ENCODE peak calls at places on chromosomes 11 and 22, in four cellular contexts. P is GM12878, J is HEK293T, X is IMR-90. C is an unnamed sample.

GRCh38 chr11:44862546-44863101 is 88.1 kb downstream of the TP53I11 start:
- DNase-seq in P (no peak), X (no peak), J (no peak), C (no peak)

GRCh38 chr11:119537641-119538253 is 114.8 kb upstream of the THY1 start:
- DNase-seq in J (no peak), P (no peak), X (no peak), C (no peak)

GRCh38 chr11:75520688-75521087 is 5.1 kb downstream of the GDPD5 start:
- DNase-seq in P (no peak), X (no peak), J (no peak), C (no peak)

GRCh38 chr11:118892515-118892914 is 8.8 kb downstream of the CXCR5 start:
- DNase-seq in J (no peak), P (no peak), X (no peak), C (no peak)

GRCh38 chr11:7640826-7641225 is 32.5 kb downstream of the CYB5R2 start:
- DNase-seq in J (no peak), X (no peak), P (no peak), C (no peak)

GRCh38 chr11:126968915-126969314 is 31.7 kb downstream of the KIRREL3 start:
- DNase-seq in P (no peak), J (peak; percentile 11), X (peak; percentile 6), C (no peak)

GRCh38 chr11:120597250-120597649 is 85.7 kb downstream of the GRIK4 start:
- DNase-seq in J (no peak), X (no peak), P (no peak), C (no peak)

GRCh38 chr11:116540645-116541044 is 232.1 kb downstream of the BUD13 start:
- DNase-seq in P (no peak), X (no peak), J (no peak), C (no peak)

GRCh38 chr11:128913806-128914205 is 22.6 kb downstream of the KCNJ5 start:
- DNase-seq in X (no peak), J (no peak), P (no peak), C (no peak)
- TF ChIP-seq BHLHE40 in X (no peak), J (no peak), P (no peak), C (no peak)

DNA sequence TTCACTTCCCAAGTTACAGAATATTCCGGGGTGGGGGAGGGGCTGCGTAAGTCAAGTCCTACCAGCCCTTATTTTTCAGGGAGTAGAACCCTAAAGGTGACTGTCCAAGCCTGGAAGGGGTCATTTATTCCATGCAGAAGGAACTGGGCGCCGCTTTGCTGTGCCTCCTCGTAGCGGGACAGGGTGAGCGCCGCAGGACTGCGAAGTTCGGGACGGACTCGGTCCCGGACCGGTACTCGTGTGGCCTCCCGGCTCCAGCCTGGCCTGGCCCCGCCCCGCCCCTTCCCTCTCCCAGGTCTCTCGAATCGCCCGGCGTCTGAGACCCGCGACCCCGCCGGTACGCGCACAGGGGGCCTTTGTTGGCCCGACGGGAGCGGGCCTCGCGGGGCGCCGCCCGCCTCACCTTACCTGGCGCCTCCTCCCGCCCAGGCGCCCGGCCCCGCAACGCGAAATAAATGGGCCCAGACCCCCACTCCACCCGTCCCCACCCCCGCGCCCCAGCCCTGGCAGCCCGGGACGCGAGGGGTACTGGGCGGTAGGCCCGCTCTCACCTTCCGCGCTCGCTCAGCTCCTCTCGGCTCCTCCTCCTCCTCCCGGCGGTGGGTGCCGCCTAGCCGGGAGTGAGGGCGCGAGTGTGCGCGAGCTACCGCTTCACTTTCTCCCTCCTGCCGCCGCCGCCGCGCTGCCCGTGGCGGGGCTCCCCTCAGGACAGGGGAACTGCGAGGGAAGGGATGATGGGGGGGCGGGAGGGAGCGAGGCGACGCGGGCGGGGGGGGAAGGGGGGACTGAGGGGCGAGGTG is 693 bp downstream of the PAK1 start:
- DNase-seq in X (no peak), J (peak; percentile 46), P (no peak), C (peak; percentile 31)
- TF ChIP-seq BHLHE40 in X (no peak), J (no peak), P (no peak), C (no peak)

GRCh38 chr22:44735518-44736428 is 16.6 kb upstream of the ARHGAP8 start:
- DNase-seq in X (peak; percentile 41), J (peak; percentile 85), P (no peak), C (peak; percentile 56)
- TF ChIP-seq BHLHE40 in X (no peak), J (no peak), P (no peak), C (no peak)

DNA sequence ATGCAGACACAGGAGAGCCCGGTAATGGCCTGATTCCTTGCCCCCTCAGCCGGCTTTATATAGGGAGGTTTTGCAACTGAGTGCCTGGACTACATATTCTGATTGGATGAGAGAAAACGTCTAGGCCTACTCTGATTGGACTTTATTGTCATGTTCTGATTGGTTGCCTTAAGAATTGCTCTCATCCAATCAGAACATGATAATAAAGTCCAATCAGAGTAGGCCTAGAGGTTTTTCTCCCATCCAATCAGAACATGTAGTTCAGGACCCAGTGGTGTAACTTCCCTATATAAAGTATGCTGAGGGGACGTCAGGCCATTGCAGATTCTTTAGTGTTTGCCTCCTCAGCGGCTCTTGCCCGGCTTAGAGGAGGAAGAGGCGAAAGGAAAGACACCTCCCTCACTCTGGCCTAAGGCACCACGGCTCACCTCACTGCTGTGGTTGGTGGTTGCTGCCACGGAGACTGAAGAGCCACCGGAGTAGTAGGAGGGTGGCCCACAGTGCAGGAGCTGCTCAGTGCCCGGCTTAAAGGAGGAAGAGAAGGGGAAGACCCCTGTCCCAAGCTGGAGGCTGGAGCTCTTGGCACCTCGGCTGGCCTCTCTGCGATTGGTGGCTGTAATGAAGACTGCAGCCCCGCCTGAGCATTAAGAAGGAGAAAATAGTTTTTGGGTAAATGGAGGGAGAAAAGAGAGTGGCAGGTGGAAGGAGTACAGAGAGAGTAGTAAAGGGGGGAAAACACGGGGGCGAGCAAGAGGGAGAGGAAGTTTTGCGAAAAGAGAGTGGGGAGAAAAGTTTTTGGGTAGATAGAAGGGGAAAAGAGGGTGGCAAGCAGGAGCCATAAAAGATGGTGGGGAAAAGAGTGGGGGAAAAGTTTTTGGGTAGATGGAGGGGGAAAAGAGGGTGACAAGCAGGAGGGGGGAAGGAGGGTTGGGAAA is 116.7 kb upstream of the SERPIND1 start:
- DNase-seq in P (no peak), X (peak; percentile 1), J (no peak), C (no peak)
- TF ChIP-seq BHLHE40 in P (no peak), X (no peak), J (no peak), C (no peak)

GRCh38 chr11:1117970-1118369 is 39.8 kb upstream of the MUC5AC start:
- DNase-seq in X (no peak), P (no peak), J (no peak), C (no peak)

GRCh38 chr11:1116104-1116503 is 41.4 kb downstream of the MUC2 start:
- DNase-seq in J (no peak), P (no peak), X (no peak), C (no peak)

GRCh38 chr11:1119282-1120146 is 38.2 kb upstream of the MUC5AC start:
- DNase-seq in J (no peak), P (no peak), X (no peak), C (no peak)

GRCh38 chr11:1118755-1119275 is 38.9 kb upstream of the MUC5AC start:
- DNase-seq in X (no peak), P (no peak), J (no peak), C (no peak)

DNA sequence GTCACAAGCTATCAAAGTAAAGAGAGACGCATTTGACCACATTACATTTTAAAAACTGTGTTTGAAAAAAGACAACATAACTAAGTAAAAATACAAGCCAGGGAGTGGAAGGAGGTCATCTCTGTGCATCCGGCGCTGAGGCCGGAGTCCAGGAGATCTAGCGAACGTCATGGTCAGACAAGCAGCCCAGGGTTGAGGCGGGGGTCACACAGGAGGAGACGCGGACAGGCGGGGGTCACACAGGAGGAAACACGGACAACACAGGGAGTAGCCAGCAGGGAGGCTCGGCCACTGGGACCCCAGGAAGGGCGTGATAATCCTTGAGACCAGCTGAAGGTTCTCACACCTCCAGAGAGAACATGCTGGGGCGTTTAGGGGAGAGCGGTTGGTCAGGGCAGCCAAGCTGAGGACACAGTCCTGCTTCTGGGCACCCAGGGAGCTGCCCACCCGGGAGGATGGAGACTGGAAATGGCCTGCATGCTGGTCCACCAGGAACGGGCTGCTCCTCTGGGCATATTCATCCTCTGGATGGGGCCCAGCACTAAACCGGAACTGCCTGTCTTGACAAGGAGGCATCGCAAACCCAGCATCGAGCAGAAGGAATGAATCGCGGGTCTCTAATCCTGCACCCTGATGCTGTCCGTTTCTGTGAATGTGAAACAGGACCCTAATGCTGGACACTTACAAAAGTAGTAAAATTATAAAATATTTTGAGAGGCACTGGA is 40.9 kb upstream of the MUC5AC start:
- DNase-seq in X (no peak), P (no peak), J (no peak), C (no peak)
- TF ChIP-seq BHLHE40 in X (no peak), P (no peak), J (no peak), C (no peak)

GRCh38 chr22:38213319-38214247 is 11.8 kb downstream of the MAFF start:
- DNase-seq in X (no peak), P (peak; percentile 45), J (no peak), C (no peak)
- TF ChIP-seq BHLHE40 in X (no peak), P (no peak), J (no peak), C (no peak)

GRCh38 chr11:31237819-31238771 is 131.4 kb downstream of the DCDC1 start:
- DNase-seq in P (no peak), X (no peak), J (no peak), C (peak; percentile 18)

GRCh38 chr11:31236052-31236652 is 133.4 kb downstream of the DCDC1 start:
- DNase-seq in J (no peak), X (no peak), P (no peak), C (peak; percentile 9)

GRCh38 chr11:31240340-31240904 is 129.1 kb downstream of the DCDC1 start:
- DNase-seq in X (peak; percentile 33), J (peak; percentile 30), P (no peak), C (peak; percentile 5)
- TF ChIP-seq BHLHE40 in X (no peak), J (no peak), P (no peak), C (no peak)

C was measured in A549.